ENCODE peak calls at places on chromosomes 6 and 20, in seven cellular contexts. X, O, D, V, L, R and Y are unnamed samples.

GRCh38 chr6:41427642-41428401 is 92.4 kb downstream of the NCR2 start:
- DNase-seq in V (no peak), O (peak; percentile 65), X (no peak), D (peak; percentile 82), L (no peak), R (peak; percentile 71), Y (no peak)

GRCh38 chr20:63978319-63979220 is 872 bp downstream of the SAMD10 start:
- DNase-seq in L (no peak), O (peak; percentile 79), X (peak; percentile 65), V (peak; percentile 72), R (peak; percentile 79), D (peak; percentile 89), Y (peak; percentile 61)

GRCh38 chr6:125957845-125958244 is 1.3 kb downstream of the HINT3 start:
- DNase-seq in R (no peak), O (peak; percentile 64), D (no peak), L (no peak), V (peak; percentile 37), X (no peak), Y (no peak)

GRCh38 chr20:49427751-49428518 is 54.5 kb downstream of the KCNB1 start:
- DNase-seq in L (no peak), X (no peak), V (no peak), O (no peak), R (no peak), D (no peak), Y (no peak)

GRCh38 chr6:45818655-45819054 is 197.0 kb downstream of the CLIC5 start:
- DNase-seq in D (no peak), L (no peak), O (no peak), X (no peak), V (no peak), R (no peak), Y (no peak)

GRCh38 chr20:58417418-58417817 is 28.4 kb downstream of the VAPB start:
- DNase-seq in X (no peak), R (no peak), O (no peak), L (no peak), D (no peak), V (no peak), Y (no peak)

GRCh38 chr6:156406099-156406498 is 371.1 kb upstream of the ARID1B start:
- DNase-seq in R (no peak), D (no peak), L (no peak), V (no peak), X (no peak), O (no peak), Y (no peak)

GRCh38 chr6:144415835-144416237 is 130.7 kb downstream of the UTRN start:
- DNase-seq in V (no peak), O (no peak), L (no peak), R (no peak), D (no peak), X (no peak), Y (no peak)

GRCh38 chr20:44970243-44970757 is 4.0 kb downstream of the STK4 start:
- DNase-seq in D (no peak), X (no peak), L (no peak), O (no peak), V (no peak), R (no peak), Y (no peak)

GRCh38 chr6:167550936-167551633 is 226.2 kb downstream of the TTLL2 start:
- DNase-seq in D (no peak), O (no peak), R (no peak), L (no peak), X (no peak), V (no peak), Y (no peak)

GRCh38 chr6:170403451-170403850 is 96.9 kb downstream of the FAM120B start:
- DNase-seq in D (no peak), O (no peak), R (no peak), X (no peak), V (no peak), L (no peak), Y (no peak)

GRCh38 chr6:46867411-46867810 is 54.3 kb downstream of the ADGRF5 start:
- DNase-seq in O (no peak), X (no peak), V (no peak), R (no peak), D (no peak), L (no peak), Y (no peak)

GRCh38 chr20:35871311-35871771 is 83.0 kb downstream of the SCAND1 start:
- DNase-seq in V (no peak), O (no peak), R (peak; percentile 45), X (no peak), L (no peak), D (no peak), Y (no peak)

GRCh38 chr20:59412251-59412650 is 111.8 kb downstream of the EDN3 start:
- DNase-seq in R (no peak), L (no peak), X (no peak), D (no peak), O (no peak), V (no peak), Y (no peak)

GRCh38 chr6:10297825-10298224 is 117.0 kb downstream of the TFAP2A start:
- DNase-seq in L (no peak), V (no peak), O (no peak), D (no peak), X (no peak), R (no peak), Y (no peak)

GRCh38 chr20:63484651-63485403 is 12.4 kb upstream of the KCNQ2 start:
- DNase-seq in L (no peak), X (no peak), R (peak; percentile 58), D (no peak), V (no peak), O (no peak), Y (no peak)

GRCh38 chr20:10648651-10649050 is 25.1 kb downstream of the JAG1 start:
- DNase-seq in L (peak; percentile 28), R (no peak), X (no peak), V (no peak), D (no peak), O (no peak), Y (no peak)

GRCh38 chr6:125574604-125575003 is 174.8 kb upstream of the HEY2 start:
- DNase-seq in L (no peak), X (no peak), D (no peak), V (no peak), O (no peak), R (no peak), Y (no peak)

GRCh38 chr6:82617648-82618047 is 254.0 kb downstream of the TPBG start:
- DNase-seq in R (no peak), O (no peak), L (no peak), D (no peak), V (no peak), X (no peak), Y (no peak)

GRCh38 chr6:101089640-101090039 is 208.5 kb upstream of the ASCC3 start:
- DNase-seq in R (no peak), D (no peak), X (no peak), O (no peak), V (no peak), L (no peak), Y (no peak)

GRCh38 chr6:161011509-161012480 is 20.2 kb downstream of the MAP3K4 start:
- DNase-seq in R (no peak), V (no peak), X (no peak), O (no peak), L (no peak), D (no peak), Y (no peak)

GRCh38 chr6:74705451-74705850 is 500.4 kb downstream of the COL12A1 start:
- DNase-seq in V (no peak), X (no peak), R (no peak), L (no peak), D (no peak), O (no peak), Y (no peak)

GRCh38 chr6:31400467-31401289 is 2.7 kb upstream of the MICA start:
- DNase-seq in R (no peak), V (peak; percentile 58), L (no peak), O (peak; percentile 65), D (peak; percentile 61), X (no peak), Y (no peak)

GRCh38 chr6:106557837-106558236 is 71.5 kb downstream of the RTN4IP1 start:
- DNase-seq in X (no peak), D (no peak), L (no peak), R (no peak), V (no peak), O (peak; percentile 74), Y (no peak)
- TF ChIP-seq TAF1 in X (no peak), D (no peak), L (no peak), R (no peak), V (no peak), O (no peak), Y (no peak)

GRCh38 chr6:87722831-87723726 is 21.0 kb upstream of the AKIRIN2 start:
- DNase-seq in V (peak; percentile 66), D (no peak), L (peak; percentile 77), R (no peak), X (no peak), O (peak; percentile 92), Y (no peak)
- TF ChIP-seq TAF1 in V (no peak), D (peak; percentile 66), L (no peak), R (peak; percentile 60), X (no peak), O (no peak), Y (no peak)

GRCh38 chr20:54025166-54025835 is 45.1 kb downstream of the BCAS1 start:
- DNase-seq in D (no peak), V (no peak), X (no peak), O (no peak), R (no peak), L (no peak), Y (no peak)
- TF ChIP-seq TAF1 in D (no peak), V (no peak), X (no peak), O (no peak), R (no peak), L (no peak), Y (no peak)

GRCh38 chr6:43579171-43579570 is 3.2 kb downstream of the POLH start:
- DNase-seq in L (no peak), D (no peak), V (no peak), R (no peak), X (no peak), O (peak; percentile 16), Y (no peak)
- TF ChIP-seq TAF1 in L (no peak), D (no peak), V (no peak), R (no peak), X (no peak), O (no peak), Y (no peak)

GRCh38 chr20:25543068-25543467 is 42.3 kb downstream of the NINL start:
- DNase-seq in D (no peak), X (no peak), R (no peak), V (no peak), L (no peak), O (peak; percentile 33), Y (no peak)

GRCh38 chr20:25539742-25540201 is 45.6 kb downstream of the NINL start:
- DNase-seq in X (peak; percentile 33), V (no peak), D (no peak), R (no peak), O (no peak), L (no peak), Y (no peak)

GRCh38 chr20:25538838-25539665 is 46.3 kb downstream of the NINL start:
- DNase-seq in D (no peak), L (no peak), V (no peak), O (peak; percentile 91), X (peak; percentile 43), R (no peak), Y (no peak)

GRCh38 chr20:25540273-25540672 is 45.1 kb downstream of the NINL start:
- DNase-seq in R (no peak), V (no peak), O (no peak), L (no peak), X (peak; percentile 31), D (no peak), Y (no peak)

GRCh38 chr20:25541676-25542075 is 43.7 kb downstream of the NINL start:
- DNase-seq in L (no peak), X (no peak), O (no peak), D (no peak), V (no peak), R (no peak), Y (no peak)
- TF ChIP-seq TAF1 in L (no peak), X (no peak), O (no peak), D (no peak), V (no peak), R (no peak), Y (no peak)

GRCh38 chr6:43284986-43285385 is 13.1 kb upstream of the SLC22A7 start:
- DNase-seq in R (no peak), O (no peak), L (no peak), X (no peak), V (no peak), D (no peak), Y (no peak)
- TF ChIP-seq TAF1 in R (no peak), O (no peak), L (no peak), X (no peak), V (no peak), D (no peak), Y (no peak)